ENCODE peak calls at places on chromosomes 6 and 20, in seven cellular contexts. W is NCI-H510A treated with DMSO at 0.1 percent for 48 hours, A is HT-29, U is WTC11, S is H9, Q is AG04449, M is nephron progenitor cell. V is an unnamed sample.

GRCh38 chr20:36645998-36646397 is at the start of gene SLA2:
- DNase-seq in W (no peak), A (no peak), U (no peak), S (no peak), Q (no peak), M (no peak), V (no peak)

GRCh38 chr6:492816-493414 is 101.4 kb downstream of the IRF4 start:
- DNase-seq in W (no peak), A (no peak), U (no peak), S (no peak), Q (no peak), M (no peak), V (no peak)

GRCh38 chr20:15977026-15977425 is 596.2 kb downstream of the KIF16B start:
- DNase-seq in W (no peak), A (no peak), U (no peak), S (no peak), Q (no peak), M (no peak), V (no peak)

GRCh38 chr6:157281570-157281969 is 41.7 kb downstream of the TMEM242 start:
- DNase-seq in W (no peak), A (peak), U (peak), S (peak), Q (no peak), M (no peak), V (no peak)

GRCh38 chr6:98832282-98833100 is 1.9 kb upstream of the POU3F2 start:
- DNase-seq in W (no peak), A (no peak), U (peak), S (no peak), Q (peak), M (peak), V (peak)

GRCh38 chr6:44663860-44664584 is 276.5 kb downstream of the CDC5L start:
- DNase-seq in W (no peak), A (no peak), U (no peak), S (peak), Q (no peak), M (no peak), V (no peak)

GRCh38 chr6:126661646-126662045 is 321.7 kb downstream of the CENPW start:
- DNase-seq in W (no peak), A (no peak), U (no peak), S (no peak), Q (peak), M (no peak), V (no peak)

GRCh38 chr6:19327246-19327645 is 509.9 kb upstream of the ID4 start:
- DNase-seq in W (no peak), A (no peak), U (no peak), S (no peak), Q (no peak), M (no peak), V (peak)

GRCh38 chr6:42451595-42452170 is at the start of gene TRERF1:
- DNase-seq in W (peak), A (peak), U (peak), S (peak), Q (no peak), M (peak), V (peak)

GRCh38 chr6:106300944-106301343 is 24.6 kb downstream of the ATG5 start:
- DNase-seq in W (no peak), A (peak), U (no peak), S (no peak), Q (no peak), M (no peak), V (peak)

GRCh38 chr6:163490826-163491577 is 76.5 kb downstream of the QKI start:
- DNase-seq in W (peak), A (peak), U (no peak), S (no peak), Q (no peak), M (no peak), V (no peak)

GRCh38 chr20:43448748-43449535 is 8.8 kb upstream of the SRSF6 start:
- DNase-seq in W (peak), A (peak), U (peak), S (peak), Q (no peak), M (peak), V (peak)

GRCh38 chr6:149964243-149965190 is 774 bp downstream of the ULBP1 start:
- DNase-seq in W (no peak), A (no peak), U (peak), S (peak), Q (no peak), M (peak), V (peak)

GRCh38 chr6:2477723-2478122 is 232.3 kb upstream of the GMDS start:
- DNase-seq in W (no peak), A (no peak), U (no peak), S (no peak), Q (no peak), M (no peak), V (no peak)

GRCh38 chr6:112936476-112936875 is 589.3 kb downstream of the RFPL4B start:
- DNase-seq in W (no peak), A (no peak), U (no peak), S (no peak), Q (no peak), M (no peak), V (no peak)

GRCh38 chr6:28693033-28693750 is 167.5 kb downstream of the GPX5 start:
- DNase-seq in W (no peak), A (no peak), U (no peak), S (no peak), Q (no peak), M (no peak), V (no peak)

GRCh38 chr6:15872252-15873103 is 209.7 kb upstream of the DTNBP1 start:
- DNase-seq in W (no peak), A (no peak), U (no peak), S (no peak), Q (no peak), M (no peak), V (no peak)

GRCh38 chr20:63354636-63355385 is 6.3 kb downstream of the CHRNA4 start:
- DNase-seq in W (no peak), A (no peak), U (no peak), S (no peak), Q (no peak), M (no peak), V (no peak)

GRCh38 chr6:75204959-75205775 is 686 bp downstream of the COL12A1 start:
- DNase-seq in W (no peak), A (no peak), U (peak), S (peak), Q (no peak), M (peak), V (peak)

GRCh38 chr6:137678451-137678850 is 184.3 kb upstream of the OLIG3 start:
- DNase-seq in W (no peak), A (no peak), U (no peak), S (no peak), Q (no peak), M (no peak), V (no peak)

GRCh38 chr6:41692735-41693134 is 42.7 kb downstream of the TFEB start:
- DNase-seq in W (no peak), A (no peak), U (no peak), S (no peak), Q (no peak), M (no peak), V (no peak)

GRCh38 chr6:152323376-152323775 is 313.8 kb downstream of the SYNE1 start:
- DNase-seq in W (no peak), A (no peak), U (no peak), S (no peak), Q (no peak), M (no peak), V (no peak)

GRCh38 chr20:34072778-34073177 is 39.3 kb downstream of the EIF2S2 start:
- DNase-seq in W (no peak), A (no peak), U (no peak), S (no peak), Q (no peak), M (no peak), V (no peak)

GRCh38 chr20:22204801-22205200 is 379.6 kb downstream of the FOXA2 start:
- DNase-seq in W (no peak), A (no peak), U (no peak), S (no peak), Q (no peak), M (no peak), V (no peak)

GRCh38 chr20:64111841-64112641 is 4.7 kb upstream of the NPBWR2 start:
- DNase-seq in W (no peak), A (no peak), U (no peak), S (no peak), Q (no peak), M (no peak), V (no peak)

GRCh38 chr6:27829453-27830211 is 82.6 kb downstream of the OR2B2 start:
- DNase-seq in W (no peak), A (peak), U (no peak), S (no peak), Q (no peak), M (no peak), V (no peak)

GRCh38 chr6:15911753-15912504 is 217.0 kb upstream of the MYLIP start:
- DNase-seq in W (no peak), A (no peak), U (no peak), S (peak), Q (no peak), M (no peak), V (no peak)

GRCh38 chr6:47922391-47922790 is 140.6 kb downstream of the OPN5 start:
- DNase-seq in W (no peak), A (no peak), U (peak), S (peak), Q (no peak), M (no peak), V (no peak)

GRCh38 chr20:4812641-4813075 is 90.9 kb downstream of the PRND start:
- DNase-seq in W (no peak), A (no peak), U (no peak), S (no peak), Q (no peak), M (no peak), V (no peak)

GRCh38 chr6:5091210-5091609 is 6.1 kb downstream of the PPP1R3G start:
- DNase-seq in W (no peak), A (no peak), U (no peak), S (no peak), Q (no peak), M (no peak), V (no peak)

GRCh38 chr6:35484921-35485392 is 11.9 kb downstream of the TEAD3 start:
- DNase-seq in W (no peak), A (peak), U (no peak), S (peak), Q (no peak), M (no peak), V (no peak)

GRCh38 chr6:43891072-43891870 is 121.3 kb downstream of the VEGFA start:
- DNase-seq in W (peak), A (no peak), U (peak), S (peak), Q (no peak), M (no peak), V (peak)

GRCh38 chr6:16338577-16339262 is 100.3 kb downstream of the GMPR start:
- DNase-seq in W (no peak), A (peak), U (no peak), S (no peak), Q (peak), M (peak), V (no peak)

GRCh38 chr20:24694157-24694726 is 224.8 kb downstream of the SYNDIG1 start:
- DNase-seq in W (no peak), A (no peak), U (no peak), S (peak), Q (no peak), M (no peak), V (no peak)

GRCh38 chr6:111852704-111853103 is 20.5 kb downstream of the FYN start:
- DNase-seq in W (no peak), A (no peak), U (no peak), S (no peak), Q (no peak), M (no peak), V (peak)

GRCh38 chr20:58650776-58651547 is at the start of gene STX16:
- DNase-seq in W (peak), A (peak), U (peak), S (peak), Q (peak), M (peak), V (peak)

GRCh38 chr6:46757206-46757564 is 10.5 kb downstream of the ANKRD66 start:
- DNase-seq in W (no peak), A (no peak), U (no peak), S (no peak), Q (no peak), M (no peak), V (no peak)

V was measured in NCI-H1417.